ENCODE peak calls at places on chromosomes 16 and 17, in nine cellular contexts. R is stomach, G is SK-N-SH, J is prostate gland, U is HCT116, F is sigmoid colon, K is GM12878, Y is GM23338, A is spleen. B is an unnamed sample. For H3K36me3, the result is how much of the 10 kb centered on the place peaks cover.

GRCh38 chr16:66211651-66212050 is 154.8 kb upstream of the CDH5 start:
- DNase-seq in G (no peak), Y (no peak), F (no peak), J (no peak), K (no peak), U (no peak), A (no peak), R (no peak), B (no peak)

GRCh38 chr17:31834448-31834847 is 24.6 kb downstream of the COPRS start:
- DNase-seq in R (no peak), Y (no peak), J (no peak), G (no peak), F (no peak), A (no peak), K (peak), U (no peak), B (no peak)

GRCh38 chr16:60142991-60143705 is 1409.0 kb upstream of the GOT2 start:
- DNase-seq in F (no peak), R (no peak), Y (peak), A (no peak), J (no peak), G (no peak), K (no peak), U (no peak), B (no peak)

GRCh38 chr17:15038656-15039055 is 226.5 kb downstream of the PMP22 start:
- DNase-seq in Y (no peak), A (no peak), F (no peak), J (no peak), K (no peak), U (no peak), G (no peak), R (no peak), B (no peak)

GRCh38 chr16:7938175-7938574 is 605.5 kb downstream of the RBFOX1 start:
- DNase-seq in A (no peak), G (no peak), F (no peak), J (no peak), K (no peak), R (no peak), Y (no peak), U (no peak), B (no peak)

GRCh38 chr17:59154335-59154720 is 658 bp downstream of the SKA2 start:
- DNase-seq in A (peak), R (peak), G (peak), Y (peak), U (no peak), K (no peak), F (peak), J (peak), B (peak)

GRCh38 chr17:56478836-56479447 is 114.6 kb upstream of the NOG start:
- DNase-seq in K (no peak), J (no peak), R (no peak), U (peak), F (no peak), G (peak), Y (peak), A (no peak), B (no peak)

GRCh38 chr16:6335072-6335471 is 997.6 kb upstream of the RBFOX1 start:
- DNase-seq in J (no peak), A (no peak), G (peak), U (no peak), Y (peak), F (no peak), K (no peak), R (no peak), B (no peak)

GRCh38 chr16:25896412-25896811 is 204.7 kb downstream of the HS3ST4 start:
- DNase-seq in R (no peak), F (no peak), A (no peak), J (no peak), U (no peak), Y (no peak), G (no peak), K (no peak), B (no peak)

GRCh38 chr17:31595666-31596381 is 204.3 kb downstream of the RAB11FIP4 start:
- DNase-seq in R (no peak), A (peak), Y (no peak), F (no peak), G (no peak), J (no peak), K (no peak), U (no peak), B (no peak)

GRCh38 chr17:79529661-79530081 is 81.2 kb downstream of the RBFOX3 start:
- DNase-seq in R (no peak), Y (no peak), J (no peak), G (no peak), A (no peak), K (no peak), F (no peak), U (no peak), B (no peak)

GRCh38 chr16:81366316-81366932 is 51.7 kb downstream of the GAN start:
- DNase-seq in K (peak), R (no peak), G (peak), U (peak), A (no peak), J (peak), F (no peak), Y (peak), B (no peak)

GRCh38 chr17:79707931-79708891 is 22.5 kb upstream of the ENPP7 start:
- DNase-seq in G (peak), Y (peak), A (peak), K (no peak), R (peak), F (no peak), U (peak), J (peak), B (peak)

GRCh38 chr17:927611-928461 is 51.7 kb downstream of the NXN start:
- DNase-seq in J (peak), K (no peak), Y (no peak), F (peak), R (peak), U (peak), G (no peak), A (no peak), B (no peak)

GRCh38 chr16:30592871-30593270 is 7.4 kb upstream of the ZNF785 start:
- DNase-seq in J (no peak), Y (no peak), U (no peak), K (no peak), R (no peak), F (no peak), A (no peak), G (no peak), B (no peak)

GRCh38 chr16:8753411-8754054 is 43.9 kb downstream of the TMEM186 start:
- DNase-seq in R (peak), K (no peak), F (peak), Y (no peak), U (no peak), J (no peak), G (no peak), A (peak), B (no peak)

GRCh38 chr16:14462811-14463210 is 167.2 kb downstream of the PARN start:
- DNase-seq in A (no peak), F (no peak), R (no peak), G (no peak), J (no peak), U (no peak), K (no peak), Y (no peak), B (no peak)

GRCh38 chr16:86761117-86761971 is 183.0 kb downstream of the FOXL1 start:
- DNase-seq in Y (peak), K (no peak), A (peak), F (no peak), J (no peak), U (peak), R (peak), G (peak), B (peak)

GRCh38 chr17:77677210-77677609 is 281.3 kb upstream of the TNRC6C start:
- DNase-seq in A (peak), Y (no peak), U (no peak), R (no peak), G (no peak), F (no peak), J (no peak), K (no peak), B (no peak)

GRCh38 chr17:76376318-76377133 is 7.9 kb upstream of the SPHK1 start:
- DNase-seq in R (no peak), F (no peak), K (no peak), G (no peak), Y (no peak), J (no peak), A (no peak), U (no peak), B (no peak)

GRCh38 chr17:81325057-81325973 is 30.2 kb upstream of the SLC38A10 start:
- DNase-seq in U (no peak), R (no peak), G (no peak), F (no peak), Y (no peak), J (no peak), A (no peak), K (no peak), B (no peak)

GRCh38 chr17:56815711-56816110 is 18.0 kb downstream of the C17orf67 start:
- DNase-seq in A (peak), U (no peak), J (no peak), F (no peak), G (no peak), R (no peak), Y (no peak), K (no peak), B (no peak)

GRCh38 chr17:64457156-64457555 is 8.2 kb downstream of the MILR1 start:
- DNase-seq in J (no peak), Y (no peak), U (no peak), K (no peak), R (no peak), G (no peak), F (no peak), A (no peak), B (no peak)

GRCh38 chr16:85029981-85030381 is 2.4 kb downstream of the KIAA0513 start:
- DNase-seq in K (no peak), G (no peak), R (no peak), A (no peak), F (peak), Y (no peak), U (no peak), J (peak), B (peak)

GRCh38 chr17:57480438-57481196 is 224.3 kb downstream of the MSI2 start:
- DNase-seq in J (peak), G (peak), R (no peak), Y (no peak), F (no peak), U (no peak), A (no peak), K (no peak), B (no peak)

GRCh38 chr16:10824111-10824893 is 5.7 kb upstream of the TVP23A start:
- DNase-seq in Y (no peak), R (peak), U (no peak), J (peak), A (no peak), G (no peak), K (no peak), F (no peak), B (peak)

GRCh38 chr17:49996495-49997255 is 1.7 kb upstream of the DLX3 start:
- DNase-seq in F (no peak), A (peak), U (no peak), R (peak), G (peak), K (no peak), J (peak), Y (peak), B (peak)

GRCh38 chr17:7034955-7035590 is 742 bp upstream of the SLC16A13 start:
- DNase-seq in Y (no peak), G (no peak), U (no peak), R (no peak), K (no peak), J (no peak), F (no peak), A (no peak), B (no peak)

GRCh38 chr16:72172105-72173034 is at the start of gene PMFBP1:
- DNase-seq in R (no peak), F (peak), K (peak), U (no peak), G (no peak), Y (peak), A (no peak), J (no peak), B (peak)

GRCh38 chr17:48960834-48961515 is 7.4 kb downstream of the GIP start:
- DNase-seq in U (no peak), F (no peak), J (no peak), A (no peak), G (no peak), Y (peak), K (no peak), R (no peak), B (no peak)
- TF ChIP-seq POLR2AphosphoS5 in U (no peak), F (no peak), J (no peak), A (no peak), G (no peak), Y (no peak), K (no peak), R (no peak), B (no peak)

DNA sequence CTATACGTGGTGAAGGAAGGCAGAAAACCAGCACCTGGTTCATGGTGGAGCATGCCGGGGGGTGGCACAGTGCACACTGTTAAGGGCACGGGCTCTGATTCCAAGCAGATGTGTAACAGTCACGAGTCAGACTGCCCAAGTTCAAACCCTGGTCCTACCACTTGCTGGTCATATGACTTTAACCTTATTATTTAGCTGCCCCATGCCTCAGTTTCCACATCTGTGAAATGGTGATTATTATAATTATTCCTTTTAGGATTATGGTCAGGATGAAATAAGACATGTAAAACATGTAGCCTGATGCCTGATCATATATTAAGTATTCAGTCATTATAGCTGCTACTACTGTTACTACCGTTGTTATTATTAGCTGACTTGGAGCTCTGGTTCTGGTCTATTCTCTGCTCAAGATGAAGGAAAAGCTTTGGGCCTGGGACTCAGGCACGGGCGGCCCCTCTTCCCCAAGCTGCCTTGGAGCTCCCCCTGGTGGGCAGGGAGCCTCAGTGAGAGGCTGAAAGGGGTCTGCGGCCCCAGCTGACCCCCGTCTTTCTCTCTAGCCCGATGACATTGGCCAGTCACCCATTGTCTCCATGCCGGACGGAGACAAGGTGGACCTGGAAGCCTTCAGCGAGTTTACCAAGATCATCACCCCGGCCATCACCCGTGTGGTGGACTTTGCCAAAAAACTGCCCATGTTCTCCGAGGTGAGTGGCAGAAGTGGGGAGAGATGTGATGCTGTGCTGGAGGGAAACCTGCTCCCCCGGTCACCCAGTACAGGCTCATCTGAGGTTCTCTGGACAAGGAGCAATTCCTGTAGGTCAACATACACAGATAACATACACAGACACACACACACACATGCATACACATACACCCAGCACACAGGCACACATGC is 14.0 kb downstream of the NR1D1 start:
- DNase-seq in F (no peak), J (no peak), R (peak), Y (peak), G (peak), K (no peak), A (peak), U (no peak), B (peak)
- H3K36me3 ChIP-seq in F (half or more), J (under half), R (half or more), Y (under half), G (under half), K (under half), A (under half), U (under half), B (under half)

GRCh38 chr16:2767891-2768290 is 9.2 kb downstream of the ELOB start:
- DNase-seq in A (peak), Y (no peak), K (no peak), J (no peak), R (no peak), F (no peak), U (no peak), G (no peak), B (no peak)

GRCh38 chr16:2766430-2767139 is 10.5 kb downstream of the ELOB start:
- DNase-seq in K (no peak), J (no peak), Y (no peak), U (no peak), G (no peak), F (no peak), R (no peak), A (peak), B (no peak)

GRCh38 chr16:2768403-2769089 is 8.5 kb downstream of the ELOB start:
- DNase-seq in R (no peak), U (no peak), A (peak), G (no peak), K (no peak), Y (no peak), F (no peak), J (no peak), B (no peak)

GRCh38 chr16:2765462-2766404 is 11.3 kb downstream of the ELOB start:
- DNase-seq in J (no peak), K (no peak), G (no peak), A (peak), R (no peak), Y (no peak), U (no peak), F (no peak), B (no peak)

GRCh38 chr16:2767140-2767731 is 9.8 kb downstream of the ELOB start:
- DNase-seq in U (no peak), J (no peak), R (no peak), K (no peak), G (no peak), A (peak), Y (no peak), F (no peak), B (no peak)
- TF ChIP-seq POLR2AphosphoS5 in U (no peak), J (no peak), R (no peak), K (peak), G (no peak), A (no peak), Y (no peak), F (no peak), B (no peak)

DNA sequence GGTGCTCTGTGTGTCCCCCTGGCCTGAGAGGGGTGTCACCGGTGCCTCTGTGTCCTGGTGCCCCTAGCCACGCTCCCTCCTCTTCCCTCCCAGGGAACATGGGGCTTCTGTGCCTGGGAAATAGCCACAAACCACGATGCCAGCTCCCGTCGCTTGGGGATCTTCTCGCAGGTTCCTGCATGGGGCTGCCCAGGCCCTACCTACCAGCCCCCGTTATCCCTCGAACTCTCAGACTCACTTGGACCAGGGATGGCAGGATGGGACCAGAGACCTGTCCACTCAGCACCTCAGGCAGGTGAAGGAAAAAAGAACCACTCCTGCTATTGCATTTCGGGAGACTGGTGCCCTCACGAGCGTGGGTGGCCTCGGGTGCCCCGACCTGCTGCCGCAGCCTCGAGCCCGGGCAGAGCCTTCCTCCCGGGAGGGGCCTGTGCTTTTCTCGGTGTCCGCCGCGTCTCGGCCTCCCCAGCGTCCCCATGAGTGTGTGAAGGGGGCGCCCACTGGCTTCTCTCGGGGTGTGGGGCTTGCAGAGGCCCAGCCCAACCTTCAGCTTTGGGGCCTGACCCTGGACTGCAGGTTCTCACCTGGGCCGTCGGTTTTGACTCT is 41.0 kb upstream of the GNG13 start:
- DNase-seq in K (no peak), G (no peak), F (no peak), U (no peak), J (no peak), A (no peak), Y (no peak), R (no peak), B (no peak)
- H3K36me3 ChIP-seq in K (under half), G (under half), F (under half), U (under half), J (under half), A (under half), Y (under half), R (under half), B (under half)